ENCODE peak calls at places on chromosomes 7 and 10, in four cellular contexts. L, R, G and S are unnamed samples. For H3K36me3, the result is how much of the 10 kb centered on the place peaks cover.

GRCh38 chr10:61140765-61141392 is 196.9 kb upstream of the RHOBTB1 start:
- DNase-seq in R (no peak), L (peak), G (no peak), S (peak)

GRCh38 chr10:22626784-22627183 is 87.6 kb downstream of the PIP4K2A start:
- DNase-seq in R (no peak), L (peak), G (no peak), S (no peak)

GRCh38 chr10:103273026-103273425 is 3.9 kb upstream of the INA start:
- DNase-seq in L (peak), R (no peak), G (peak), S (peak)

GRCh38 chr10:60989400-60989876 is 45.5 kb upstream of the RHOBTB1 start:
- DNase-seq in R (no peak), G (no peak), L (peak), S (no peak)

GRCh38 chr10:118844731-118845573 is 90.2 kb upstream of the CACUL1 start:
- DNase-seq in L (peak), G (no peak), R (no peak), S (no peak)

GRCh38 chr10:89337493-89337892 is 9.7 kb downstream of the IFIT3 start:
- DNase-seq in G (no peak), L (no peak), R (peak), S (peak)

GRCh38 chr7:42020067-42020466 is 216.9 kb downstream of the GLI3 start:
- DNase-seq in L (no peak), G (no peak), R (no peak), S (no peak)

GRCh38 chr10:6014241-6014761 is 37.0 kb upstream of the IL15RA start:
- DNase-seq in R (peak), G (no peak), L (peak), S (peak)

GRCh38 chr7:18087031-18087686 is 59.5 kb upstream of the PRPS1L1 start:
- DNase-seq in G (no peak), R (no peak), L (no peak), S (no peak)

GRCh38 chr10:28679941-28680752 is 2.8 kb downstream of the BAMBI start:
- DNase-seq in L (peak), R (no peak), G (no peak), S (peak)

GRCh38 chr10:6694447-6695155 is 114.5 kb upstream of the PRKCQ start:
- DNase-seq in R (no peak), G (peak), L (no peak), S (peak)

GRCh38 chr10:123318516-123318915 is 164.3 kb downstream of the BUB3 start:
- DNase-seq in R (no peak), L (no peak), G (no peak), S (no peak)

GRCh38 chr7:54330216-54330800 is 211.9 kb upstream of the VSTM2A start:
- DNase-seq in R (no peak), G (no peak), L (no peak), S (no peak)

GRCh38 chr7:29588900-29589696 is 25.5 kb downstream of the PRR15 start:
- DNase-seq in G (no peak), L (peak), R (no peak), S (no peak)

GRCh38 chr10:100562806-100563293 is 27.1 kb downstream of the HIF1AN start:
- DNase-seq in L (no peak), R (no peak), G (peak), S (peak)

GRCh38 chr10:28179006-28179405 is 123.9 kb downstream of the MPP7 start:
- DNase-seq in R (no peak), G (no peak), L (no peak), S (no peak)

GRCh38 chr7:50347693-50348092 is 43.2 kb downstream of the IKZF1 start:
- DNase-seq in L (no peak), G (no peak), R (no peak), S (no peak)

GRCh38 chr10:119542990-119543813 is 683 bp upstream of the RGS10 start:
- DNase-seq in G (peak), L (peak), R (peak), S (peak)

GRCh38 chr7:77262311-77262710 is 62.7 kb upstream of the FGL2 start:
- DNase-seq in G (no peak), L (no peak), R (no peak), S (no peak)

GRCh38 chr7:1065263-1066260 is 21.2 kb downstream of the GPR146 start:
- DNase-seq in L (peak), G (peak), R (peak), S (peak)

GRCh38 chr7:130430841-130431713 is 9.7 kb downstream of the CEP41 start:
- DNase-seq in L (no peak), R (no peak), G (no peak), S (peak)

GRCh38 chr7:46932656-46933424 is 649.1 kb downstream of the TNS3 start:
- DNase-seq in R (no peak), L (peak), G (no peak), S (peak)

GRCh38 chr7:156935250-156935649 is 14.3 kb upstream of the NOM1 start:
- DNase-seq in G (no peak), L (peak), R (no peak), S (no peak)

GRCh38 chr10:51786684-51787035 is 87.3 kb upstream of the CSTF2T start:
- DNase-seq in R (no peak), L (no peak), G (no peak), S (no peak)

GRCh38 chr7:74475243-74475986 is 21.7 kb downstream of the GTF2IRD1 start:
- DNase-seq in G (no peak), L (peak), R (no peak), S (no peak)

GRCh38 chr7:106717997-106718871 is 57.3 kb upstream of the CCDC71L start:
- DNase-seq in L (peak), R (peak), G (peak), S (peak)

GRCh38 chr7:134730359-134730758 is 49.1 kb upstream of the CALD1 start:
- DNase-seq in G (no peak), R (no peak), L (no peak), S (no peak)

GRCh38 chr10:118286051-118286838 is 55.9 kb downstream of the FAM204A start:
- DNase-seq in R (no peak), G (no peak), L (no peak), S (no peak)

GRCh38 chr7:136657332-136657942 is 211.0 kb upstream of the CHRM2 start:
- DNase-seq in L (no peak), G (no peak), R (no peak), S (no peak)

GRCh38 chr10:108375691-108376090 is 1211.2 kb upstream of the SORCS1 start:
- DNase-seq in G (no peak), L (no peak), R (no peak), S (no peak)

GRCh38 chr10:69455009-69455763 is 3.9 kb downstream of the TSPAN15 start:
- DNase-seq in L (no peak), G (no peak), R (no peak), S (no peak)

GRCh38 chr7:69184339-69184738 is 413.9 kb upstream of the AUTS2 start:
- DNase-seq in G (no peak), R (no peak), L (no peak), S (no peak)

GRCh38 chr10:103881420-103882284 is 26.3 kb upstream of the SH3PXD2A start:
- DNase-seq in R (no peak), L (peak), G (no peak), S (no peak)

GRCh38 chr7:26649388-26649787 is 215.0 kb downstream of the SKAP2 start:
- DNase-seq in L (no peak), G (no peak), R (no peak), S (no peak)

GRCh38 chr7:1403844-1404404 is 55.3 kb downstream of the MICALL2 start:
- DNase-seq in L (peak), G (peak), R (no peak), S (peak)

GRCh38 chr7:73606801-73607691 is 17.3 kb downstream of the MLXIPL start:
- DNase-seq in G (peak), R (peak), L (peak), S (peak)

GRCh38 chr7:118214051-118214832 is 10.3 kb upstream of the ANKRD7 start:
- DNase-seq in L (no peak), G (peak), R (peak), S (peak)

DNA sequence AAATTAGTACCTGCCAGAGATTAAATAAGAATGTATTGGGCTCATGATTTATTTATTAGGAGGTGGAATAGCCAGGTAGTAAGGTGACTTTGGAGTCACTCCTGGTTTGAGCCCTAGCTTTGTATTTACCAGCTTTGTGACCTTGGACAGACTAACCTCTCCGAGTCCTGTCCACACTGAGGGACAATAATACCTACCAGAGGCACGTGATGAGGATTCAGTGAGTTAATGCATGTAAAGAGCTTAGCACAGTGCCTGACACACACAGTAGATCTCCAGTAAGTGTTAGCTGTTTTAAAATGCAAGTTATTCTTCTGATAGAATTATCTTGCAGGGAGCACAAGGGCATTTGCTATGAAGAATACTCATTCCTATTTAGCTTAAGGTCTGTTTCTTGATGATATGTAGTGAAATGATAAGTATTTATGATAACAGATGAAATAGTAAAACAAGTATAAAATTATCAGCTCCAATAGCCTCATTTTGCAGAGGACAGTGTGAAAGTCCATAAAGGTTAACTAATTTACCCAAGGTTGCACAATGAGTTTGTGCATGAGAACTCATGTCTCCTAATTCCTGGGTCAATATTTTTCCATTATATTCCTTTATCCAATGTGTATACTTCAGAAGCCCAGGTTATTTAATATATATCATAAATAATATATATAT is 36.4 kb downstream of the RABGEF1 start:
- DNase-seq in L (no peak), G (no peak), R (no peak), S (no peak)
- H3K4me3 ChIP-seq in L (no peak), G (no peak), R (no peak), S (no peak)

GRCh38 chr7:138549082-138549481 is 89.0 kb downstream of the TRIM24 start:
- DNase-seq in L (no peak), G (no peak), R (no peak), S (no peak)

GRCh38 chr7:138554674-138555073 is 94.6 kb downstream of the TRIM24 start:
- DNase-seq in R (no peak), L (no peak), G (no peak), S (no peak)

GRCh38 chr7:138550337-138550736 is 90.3 kb downstream of the TRIM24 start:
- DNase-seq in G (no peak), L (no peak), R (no peak), S (no peak)

GRCh38 chr7:138553805-138554204 is 93.7 kb downstream of the TRIM24 start:
- DNase-seq in G (no peak), L (no peak), R (no peak), S (no peak)

GRCh38 chr7:138551102-138551501 is 91.0 kb downstream of the TRIM24 start:
- DNase-seq in R (no peak), G (no peak), L (no peak), S (no peak)
- H3K36me3 ChIP-seq in R (half or more), G (half or more), L (under half), S (under half)

GRCh38 chr7:138980575-138981285 is 459 bp downstream of the KIAA1549 start:
- DNase-seq in R (no peak), L (peak), G (no peak), S (no peak)

GRCh38 chr7:138979988-138980574 is 1.1 kb downstream of the KIAA1549 start:
- DNase-seq in G (no peak), R (no peak), L (peak), S (no peak)

GRCh38 chr7:138978541-138979184 is 2.5 kb downstream of the KIAA1549 start:
- DNase-seq in G (no peak), R (no peak), L (peak), S (no peak)

GRCh38 chr7:138981332-138982203 is at the start of gene KIAA1549:
- DNase-seq in L (peak), G (peak), R (peak), S (peak)

DNA sequence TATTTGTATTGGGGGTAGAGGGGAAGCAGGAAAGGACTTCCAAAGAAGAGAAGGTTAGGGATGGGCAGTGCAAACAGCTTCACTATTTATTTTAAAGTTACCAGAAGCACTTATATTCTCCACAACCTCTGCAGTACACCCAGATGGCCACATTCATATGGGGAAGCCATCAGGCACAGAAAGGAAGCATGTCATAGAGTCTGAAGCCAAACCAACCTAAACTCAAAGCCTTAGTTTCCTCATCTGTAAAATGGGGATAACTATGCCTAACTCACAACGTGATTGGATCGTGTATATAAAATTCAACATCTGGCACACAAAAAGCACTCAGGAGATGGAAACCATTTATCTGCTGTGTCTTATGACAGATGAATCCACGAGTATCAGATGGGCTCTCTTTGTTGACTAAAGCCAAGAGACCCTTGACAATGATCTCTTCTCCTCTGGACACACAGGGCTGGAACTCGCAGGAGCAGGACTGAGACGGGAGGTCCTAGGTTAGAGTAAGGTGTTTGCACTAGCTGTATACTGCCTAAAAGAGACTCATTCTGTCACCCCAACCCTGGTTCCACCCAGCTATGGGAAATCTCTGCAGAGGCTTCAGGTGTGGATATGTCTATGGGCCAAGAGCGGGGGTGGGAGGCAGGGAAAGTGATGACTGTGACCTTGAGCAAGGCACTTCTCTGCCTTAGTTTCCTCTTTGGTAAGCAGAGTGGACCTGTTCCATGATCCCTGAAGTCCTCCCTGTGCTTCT is 1.8 kb downstream of the KIAA1549 start:
- DNase-seq in L (peak), R (no peak), G (no peak), S (no peak)
- H3K4me3 ChIP-seq in L (peak), R (no peak), G (no peak), S (no peak)

GRCh38 chr7:100099452-100099851 is 1.7 kb downstream of the MCM7 start:
- DNase-seq in R (no peak), L (no peak), G (no peak), S (no peak)
- H3K36me3 ChIP-seq in R (under half), L (half or more), G (half or more), S (half or more)

GRCh38 chr7:20217193-20217948 is at the start of gene MACC1:
- DNase-seq in R (no peak), G (no peak), L (peak), S (no peak)
- H3K4me3 ChIP-seq in R (no peak), G (no peak), L (peak), S (no peak)